ENCODE peak calls at places on chromosomes 11 and 22, in five cellular contexts. E is stimulated activated naive B cell treated with anti-CD40 and anti-IgM and Interleukin-4, amounts not matched to agents 10 μg/mL and 1 μg/mL and 100 μg/mL, for 72 hours; Y is ureter; V is amygdala; Q is activated gamma-delta T cell treated with Interleukin-2 at 50 U/mL for 16 hours. I is an unnamed sample.

GRCh38 chr11:117058761-117059233 is 39.4 kb downstream of the SIK3 start:
- DNase-seq in E (no peak), Y (no peak), V (no peak), Q (no peak), I (no peak)

GRCh38 chr22:47133263-47133662 is 370.8 kb downstream of the TBC1D22A start:
- DNase-seq in E (no peak), Y (no peak), V (no peak), Q (no peak), I (no peak)

GRCh38 chr22:45866398-45867117 is 110.4 kb downstream of the WNT7B start:
- DNase-seq in E (no peak), Y (no peak), V (no peak), Q (no peak), I (peak)

GRCh38 chr11:80873309-80873999 is 1432.6 kb upstream of the TENM4 start:
- DNase-seq in E (no peak), Y (no peak), V (no peak), Q (no peak), I (no peak)

GRCh38 chr11:1224109-1224485 is 1.2 kb downstream of the MUC5B start:
- DNase-seq in E (no peak), Y (no peak), V (no peak), Q (no peak), I (no peak)

GRCh38 chr11:93935826-93936225 is 85.3 kb upstream of the HEPHL1 start:
- DNase-seq in E (no peak), Y (no peak), V (no peak), Q (no peak), I (no peak)

GRCh38 chr11:19605500-19606371 is 106.9 kb upstream of the NAV2 start:
- DNase-seq in E (no peak), Y (no peak), V (no peak), Q (no peak), I (peak)

GRCh38 chr22:30245985-30246901 is at the start of gene LIF:
- DNase-seq in E (no peak), Y (no peak), V (no peak), Q (peak), I (no peak)

GRCh38 chr22:45007247-45007945 is 2.4 kb downstream of the PHF21B start:
- DNase-seq in E (no peak), Y (no peak), V (peak), Q (no peak), I (no peak)

GRCh38 chr11:7964873-7965272 is 374 bp downstream of the NLRP10 start:
- DNase-seq in E (no peak), Y (no peak), V (no peak), Q (no peak), I (no peak)

GRCh38 chr11:129557421-129557820 is 181.8 kb downstream of the BARX2 start:
- DNase-seq in E (no peak), Y (no peak), V (no peak), Q (no peak), I (no peak)

GRCh38 chr22:26679003-26679629 is 21.7 kb downstream of the MIAT start:
- DNase-seq in E (peak), Y (peak), V (peak), Q (peak), I (no peak)

GRCh38 chr22:44261861-44262595 is 50.7 kb downstream of the SHISAL1 start:
- DNase-seq in E (no peak), Y (no peak), V (no peak), Q (no peak), I (no peak)

GRCh38 chr11:68539370-68539769 is 78.8 kb downstream of the PPP6R3 start:
- DNase-seq in E (no peak), Y (no peak), V (no peak), Q (no peak), I (no peak)

GRCh38 chr22:45314789-45315188 is 5.1 kb downstream of the FAM118A start:
- DNase-seq in E (no peak), Y (no peak), V (no peak), Q (no peak), I (no peak)

GRCh38 chr11:112605093-112605666 is 344.5 kb upstream of the PLET1 start:
- DNase-seq in E (no peak), Y (no peak), V (no peak), Q (no peak), I (no peak)

GRCh38 chr22:19495562-19496323 is 16.0 kb downstream of the CDC45 start:
- DNase-seq in E (no peak), Y (no peak), V (no peak), Q (no peak), I (no peak)

GRCh38 chr11:118679483-118679882 is at the start of gene TREH:
- DNase-seq in E (no peak), Y (peak), V (no peak), Q (no peak), I (no peak)

GRCh38 chr11:120666121-120666639 is 154.6 kb downstream of the GRIK4 start:
- DNase-seq in E (no peak), Y (no peak), V (no peak), Q (no peak), I (no peak)

GRCh38 chr11:32420937-32421532 is 14.3 kb downstream of the WT1 start:
- DNase-seq in E (no peak), Y (no peak), V (no peak), Q (no peak), I (peak)

GRCh38 chr11:65181569-65182257 is at the start of gene CAPN1:
- DNase-seq in E (peak), Y (peak), V (peak), Q (peak), I (peak)

GRCh38 chr11:28701760-28702449 is 593.7 kb downstream of the METTL15 start:
- DNase-seq in E (no peak), Y (no peak), V (no peak), Q (no peak), I (no peak)

GRCh38 chr11:101030692-101031091 is 98.9 kb downstream of the PGR start:
- DNase-seq in E (peak), Y (no peak), V (no peak), Q (no peak), I (no peak)

I was measured in esophagus muscularis mucosa.